ENCODE peak calls at places on chromosomes 6 and 20, in nine cellular contexts. M, G, W, Y, P, B, U, E and L are unnamed samples. For H3K27me3, the result is how much of the 10 kb centered on the place peaks cover.

GRCh38 chr6:157699777-157700636 is 123.0 kb upstream of the SNX9 start:
- DNase-seq in M (no peak), Y (no peak), W (no peak), B (no peak), G (no peak), E (no peak), U (no peak), P (no peak), L (no peak)

GRCh38 chr6:39366875-39367618 is 44.5 kb upstream of the KCNK16 start:
- DNase-seq in M (no peak), W (no peak), E (no peak), Y (no peak), G (no peak), U (no peak), P (no peak), B (no peak), L (no peak)

GRCh38 chr6:30568245-30568644 is 3.0 kb upstream of the ABCF1 start:
- DNase-seq in G (no peak), Y (no peak), U (no peak), W (no peak), B (no peak), M (no peak), P (no peak), E (peak), L (no peak)

GRCh38 chr6:129032602-129033001 is 149.7 kb downstream of the LAMA2 start:
- DNase-seq in W (no peak), Y (no peak), E (no peak), U (peak), P (no peak), G (no peak), M (no peak), B (no peak), L (no peak)

GRCh38 chr20:23602699-23603098 is 3.0 kb downstream of the CST9 start:
- DNase-seq in W (no peak), E (no peak), G (no peak), M (no peak), Y (no peak), P (no peak), U (no peak), B (no peak), L (no peak)

GRCh38 chr6:35048031-35048613 is 93.0 kb downstream of the TCP11 start:
- DNase-seq in U (no peak), G (no peak), P (no peak), B (no peak), M (no peak), Y (no peak), W (no peak), E (no peak), L (no peak)

GRCh38 chr6:140156131-140156530 is 781.7 kb upstream of the CITED2 start:
- DNase-seq in W (peak), B (no peak), Y (no peak), P (no peak), G (no peak), M (no peak), E (no peak), U (no peak), L (no peak)

GRCh38 chr6:118580585-118581419 is 32.7 kb downstream of the PLN start:
- DNase-seq in P (no peak), G (no peak), W (peak), U (peak), B (no peak), Y (no peak), E (peak), M (no peak), L (no peak)

GRCh38 chr6:9789201-9789600 is 625.7 kb downstream of the TFAP2A start:
- DNase-seq in E (no peak), B (no peak), G (no peak), U (no peak), M (no peak), W (no peak), P (no peak), Y (no peak), L (peak)

GRCh38 chr20:45945678-45946148 is 11.2 kb downstream of the PCIF1 start:
- DNase-seq in P (no peak), G (no peak), E (no peak), W (no peak), U (no peak), M (no peak), Y (no peak), B (no peak), L (no peak)

GRCh38 chr6:148455225-148455624 is 112.6 kb downstream of the SASH1 start:
- DNase-seq in Y (no peak), B (no peak), W (no peak), P (no peak), U (peak), M (no peak), E (no peak), G (no peak), L (no peak)

GRCh38 chr20:63454729-63455567 is 17.5 kb downstream of the KCNQ2 start:
- DNase-seq in P (no peak), B (no peak), Y (no peak), M (no peak), E (no peak), G (no peak), W (no peak), U (no peak), L (no peak)

GRCh38 chr20:63453029-63453523 is 19.4 kb downstream of the KCNQ2 start:
- DNase-seq in E (no peak), W (no peak), Y (no peak), P (no peak), B (no peak), M (no peak), G (no peak), U (no peak), L (no peak)

GRCh38 chr20:63449796-63450730 is 22.4 kb downstream of the KCNQ2 start:
- DNase-seq in E (no peak), G (no peak), B (no peak), U (no peak), Y (no peak), P (no peak), M (no peak), W (no peak), L (no peak)

GRCh38 chr20:63451821-63452220 is 20.6 kb downstream of the KCNQ2 start:
- DNase-seq in M (no peak), G (no peak), W (no peak), U (no peak), P (no peak), Y (no peak), E (no peak), B (no peak), L (no peak)

DNA sequence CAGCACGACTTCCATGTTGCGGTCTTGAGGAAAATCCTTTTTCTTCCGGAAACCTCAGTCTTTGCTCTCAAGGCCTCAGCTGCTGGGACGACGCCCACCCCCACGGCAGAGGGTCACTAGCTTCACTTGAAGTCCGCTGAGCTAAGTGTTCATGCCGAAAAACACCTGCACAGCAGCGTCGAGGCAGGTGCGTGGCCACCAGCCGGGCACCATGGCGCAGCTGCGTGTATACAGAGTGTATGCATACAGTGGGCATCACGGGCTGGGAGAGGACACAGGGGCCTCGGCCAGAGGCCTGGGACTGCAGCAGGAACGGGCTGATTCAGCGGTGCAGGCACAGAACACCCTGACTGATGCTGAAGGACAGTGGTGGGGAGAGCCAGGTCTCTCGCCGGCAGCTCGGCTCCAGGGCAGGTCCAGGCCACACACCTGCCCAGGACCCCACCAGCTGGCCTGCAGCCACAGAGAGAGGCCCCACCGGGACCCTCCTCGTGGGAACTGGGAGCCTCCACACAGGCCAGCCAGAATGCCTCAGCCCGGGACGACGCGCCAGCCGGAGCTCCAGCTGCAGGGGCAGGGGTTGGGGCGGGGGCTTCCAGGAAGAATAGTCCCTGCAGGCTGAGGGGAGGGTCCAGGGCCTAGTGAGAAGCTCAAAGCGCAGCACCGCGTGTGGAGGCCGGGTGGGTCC is 20.0 kb downstream of the KCNQ2 start:
- DNase-seq in M (no peak), U (no peak), W (no peak), G (no peak), Y (no peak), P (no peak), E (no peak), B (no peak), L (no peak)
- H3K27me3 ChIP-seq in M (under half), U (under half), W (under half), G (under half), Y (half or more), P (half or more), E (under half), B (under half), L (under half)

DNA sequence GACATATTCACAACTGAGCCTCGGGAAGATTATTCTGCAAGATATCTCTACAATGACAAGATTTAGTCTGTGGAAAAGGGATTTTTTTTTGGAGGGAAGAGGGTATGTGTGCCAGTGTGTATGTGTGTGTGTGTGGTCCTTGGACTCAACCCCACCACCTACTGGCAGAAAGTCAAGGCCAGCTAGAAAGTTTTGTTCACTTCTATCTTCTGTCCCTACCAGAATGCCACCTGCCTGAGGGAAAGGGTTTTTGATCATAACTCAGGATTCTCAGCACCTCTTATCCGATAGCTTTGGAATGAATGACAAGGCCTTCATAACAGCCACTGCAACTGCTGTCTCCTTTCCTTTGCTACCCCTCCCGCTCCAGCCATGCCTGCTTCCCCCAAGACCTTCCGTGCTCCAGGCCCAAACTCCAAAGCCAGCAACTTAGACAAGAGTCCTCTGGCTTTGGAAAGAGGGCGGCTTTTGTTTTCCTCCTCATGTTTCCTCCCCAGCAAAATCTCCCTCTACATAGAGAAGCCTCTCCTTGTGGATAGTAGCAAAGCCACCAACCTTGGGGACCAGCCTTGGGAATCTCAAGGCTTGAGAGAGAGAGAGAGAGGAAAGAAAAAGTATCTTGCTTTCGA is 18.6 kb downstream of the BTN3A1 start:
- DNase-seq in U (peak), G (peak), W (peak), E (peak), Y (peak), P (no peak), M (no peak), B (peak), L (no peak)
- H3K4me3 ChIP-seq in U (peak), G (peak), W (peak), E (peak), Y (no peak), P (peak), M (peak), B (peak), L (peak)

GRCh38 chr6:150598401-150598800 is 1.3 kb upstream of the PLEKHG1 start:
- DNase-seq in E (no peak), U (no peak), G (no peak), M (no peak), Y (no peak), B (no peak), W (no peak), P (no peak), L (no peak)
- H3K27me3 ChIP-seq in E (under half), U (under half), G (under half), M (under half), Y (under half), B (under half), W (under half), P (under half), L (under half)

GRCh38 chr6:52545844-52546119 is 31.1 kb downstream of the TRAM2 start:
- DNase-seq in G (no peak), P (no peak), M (no peak), W (peak), Y (no peak), B (no peak), U (no peak), E (no peak), L (no peak)
- H3K4me3 ChIP-seq in G (no peak), P (no peak), M (no peak), W (no peak), Y (no peak), B (no peak), U (no peak), E (no peak), L (no peak)